ENCODE peak calls at places on chromosome 1, in ten cellular contexts. L is foreskin keratinocyte; F is pancreas; D is esophagus mucosa; Q is A549; N is activated naive CD4-positive, alpha-beta T cell treated with anti-CD3 and anti-CD28 coated beads, Interleukin-2, amount 50 U/mL, for 72 hours; Y is upper lobe of right lung; I is T-helper 17 cell; E is activated T-cell treated with anti-CD3 and anti-CD28 coated beads, Interleukin-2, amount 50 U/mL, for 4 hours; B is heart right ventricle. M is an unnamed sample.

GRCh38 chr1:230266456-230266855 is 159.7 kb downstream of the PGBD5 start:
- ATAC-seq in L (no peak), F (no peak), D (no peak), Q (no peak), N (no peak), Y (no peak), I (no peak), E (no peak), B (no peak), M (no peak)

GRCh38 chr1:35452086-35452485 is 105.1 kb downstream of the KIAA0319L start:
- ATAC-seq in L (no peak), F (no peak), D (no peak), Q (no peak), N (no peak), Y (peak; percentile 67), I (no peak), E (no peak), B (peak; percentile 66), M (no peak)

GRCh38 chr1:36419158-36419557 is 21.4 kb upstream of the LSM10 start:
- ATAC-seq in L (no peak), F (no peak), D (no peak), Q (no peak), N (no peak), Y (no peak), I (no peak), E (no peak), B (no peak), M (no peak)

GRCh38 chr1:154730251-154730650 is 122.3 kb upstream of the ADAR start:
- ATAC-seq in L (peak; percentile 59), F (peak; percentile 69), D (peak; percentile 67), Q (peak; percentile 65), N (peak; percentile 37), Y (peak; percentile 42), I (no peak), E (no peak), B (peak; percentile 42), M (peak; percentile 33)

GRCh38 chr1:234874291-234875288 is 254.0 kb downstream of the TOMM20 start:
- ATAC-seq in L (no peak), F (no peak), D (no peak), Q (no peak), N (no peak), Y (peak; percentile 71), I (no peak), E (no peak), B (no peak), M (no peak)

GRCh38 chr1:167488786-167489185 is 29.5 kb downstream of the CD247 start:
- ATAC-seq in L (peak; percentile 47), F (no peak), D (peak; percentile 38), Q (no peak), N (no peak), Y (peak; percentile 62), I (no peak), E (no peak), B (no peak), M (no peak)

GRCh38 chr1:102879439-102879993 is 228.8 kb downstream of the COL11A1 start:
- ATAC-seq in L (peak; percentile 98), F (no peak), D (no peak), Q (peak; percentile 98), N (no peak), Y (no peak), I (no peak), E (no peak), B (no peak), M (no peak)

GRCh38 chr1:177334856-177335255 is 164.1 kb downstream of the BRINP2 start:
- ATAC-seq in L (no peak), F (no peak), D (no peak), Q (no peak), N (no peak), Y (no peak), I (no peak), E (no peak), B (no peak), M (no peak)

GRCh38 chr1:36397083-36397377 is 678 bp downstream of the LSM10 start:
- ATAC-seq in L (no peak), F (peak; percentile 56), D (peak; percentile 44), Q (no peak), N (peak; percentile 64), Y (peak; percentile 40), I (peak; percentile 41), E (peak; percentile 60), B (peak; percentile 49), M (peak; percentile 59)

GRCh38 chr1:96509351-96509750 is 212.2 kb upstream of the PTBP2 start:
- ATAC-seq in L (no peak), F (no peak), D (no peak), Q (no peak), N (no peak), Y (no peak), I (no peak), E (no peak), B (no peak), M (no peak)

GRCh38 chr1:152621993-152622392 is 910 bp downstream of the LCE3A start:
- ATAC-seq in L (no peak), F (no peak), D (no peak), Q (no peak), N (no peak), Y (no peak), I (no peak), E (no peak), B (no peak), M (no peak)

GRCh38 chr1:212951058-212951923 is 950 bp downstream of the VASH2 start:
- ATAC-seq in L (peak; percentile 34), F (no peak), D (peak; percentile 24), Q (no peak), N (peak; percentile 3), Y (no peak), I (no peak), E (peak; percentile 8), B (no peak), M (no peak)

GRCh38 chr1:32798679-32799416 is 18.3 kb downstream of the YARS1 start:
- ATAC-seq in L (no peak), F (no peak), D (no peak), Q (no peak), N (peak; percentile 84), Y (no peak), I (peak; percentile 71), E (peak; percentile 79), B (no peak), M (peak; percentile 84)

GRCh38 chr1:64986903-64987871 is 20.8 kb upstream of the JAK1 start:
- ATAC-seq in L (no peak), F (no peak), D (no peak), Q (peak; percentile 35), N (peak; percentile 52), Y (peak; percentile 69), I (no peak), E (no peak), B (no peak), M (no peak)

GRCh38 chr1:179305450-179305849 is 11.9 kb downstream of the SOAT1 start:
- ATAC-seq in L (no peak), F (no peak), D (no peak), Q (no peak), N (no peak), Y (no peak), I (no peak), E (no peak), B (no peak), M (no peak)

GRCh38 chr1:181314010-181314409 is 169.3 kb upstream of the CACNA1E start:
- ATAC-seq in L (no peak), F (no peak), D (no peak), Q (no peak), N (no peak), Y (no peak), I (no peak), E (no peak), B (no peak), M (no peak)

GRCh38 chr1:2274968-2275475 is 46.9 kb downstream of the SKI start:
- ATAC-seq in L (no peak), F (no peak), D (no peak), Q (no peak), N (no peak), Y (no peak), I (no peak), E (no peak), B (no peak), M (no peak)

GRCh38 chr1:155872527-155872926 is 13.2 kb downstream of the SYT11 start:
- ATAC-seq in L (no peak), F (no peak), D (no peak), Q (no peak), N (no peak), Y (no peak), I (no peak), E (no peak), B (no peak), M (no peak)

GRCh38 chr1:41895552-41895951 is 23.2 kb downstream of the HIVEP3 start:
- ATAC-seq in L (peak; percentile 42), F (no peak), D (no peak), Q (peak; percentile 44), N (no peak), Y (no peak), I (no peak), E (no peak), B (no peak), M (no peak)